ENCODE peak calls at places on chromosomes 2 and 18, in ten cellular contexts. One of them, this sample, is unnamed.
A peak's percentile ranks its signal among the peaks of the same experiment; 100 is the strongest.

GRCh38 chr2:239985356-239985755 is 39.8 kb downstream of the NDUFA10 start:
- DNase-seq in AG09309: no peak
- DNase-seq in transverse colon: no peak
- DNase-seq in Right ventricle myocardium superior: no peak
- DNase-seq in HepG2: no peak
- DNase-seq in foreskin fibroblast: no peak
- DNase-seq in LoVo: no peak
- DNase-seq in activated effector memory CD4-positive, alpha-beta T cell treated with anti-CD3 and anti-CD28 coated beads, Interleukin-2, amount 50 U/mL, for 16 hours: no peak
- DNase-seq in GM23248: no peak
- DNase-seq in endothelial cell: no peak
- DNase-seq in this sample: peak; percentile 24

GRCh38 chr2:48572797-48573196 is 42.8 kb downstream of the STON1 start:
- DNase-seq in AG09309: no peak
- DNase-seq in transverse colon: no peak
- DNase-seq in Right ventricle myocardium superior: no peak
- DNase-seq in HepG2: peak; percentile 90
- DNase-seq in foreskin fibroblast: no peak
- DNase-seq in LoVo: no peak
- DNase-seq in activated effector memory CD4-positive, alpha-beta T cell treated with anti-CD3 and anti-CD28 coated beads, Interleukin-2, amount 50 U/mL, for 16 hours: no peak
- DNase-seq in GM23248: no peak
- DNase-seq in endothelial cell: no peak
- DNase-seq in this sample: no peak

GRCh38 chr2:113224647-113225046 is 50.9 kb downstream of the PSD4 start:
- DNase-seq in AG09309: no peak
- DNase-seq in transverse colon: no peak
- DNase-seq in Right ventricle myocardium superior: no peak
- DNase-seq in HepG2: no peak
- DNase-seq in foreskin fibroblast: no peak
- DNase-seq in LoVo: no peak
- DNase-seq in activated effector memory CD4-positive, alpha-beta T cell treated with anti-CD3 and anti-CD28 coated beads, Interleukin-2, amount 50 U/mL, for 16 hours: no peak
- DNase-seq in GM23248: no peak
- DNase-seq in endothelial cell: no peak
- DNase-seq in this sample: no peak

GRCh38 chr2:165697727-165698620 is 96.1 kb downstream of the GALNT3 start:
- DNase-seq in AG09309: no peak
- DNase-seq in transverse colon: no peak
- DNase-seq in Right ventricle myocardium superior: no peak
- DNase-seq in HepG2: no peak
- DNase-seq in foreskin fibroblast: no peak
- DNase-seq in LoVo: no peak
- DNase-seq in activated effector memory CD4-positive, alpha-beta T cell treated with anti-CD3 and anti-CD28 coated beads, Interleukin-2, amount 50 U/mL, for 16 hours: no peak
- DNase-seq in GM23248: no peak
- DNase-seq in endothelial cell: no peak
- DNase-seq in this sample: no peak

GRCh38 chr2:29663266-29663665 is 258.1 kb downstream of the ALK start:
- DNase-seq in AG09309: peak; percentile 25
- DNase-seq in transverse colon: no peak
- DNase-seq in Right ventricle myocardium superior: no peak
- DNase-seq in HepG2: no peak
- DNase-seq in foreskin fibroblast: peak; percentile 18
- DNase-seq in LoVo: no peak
- DNase-seq in activated effector memory CD4-positive, alpha-beta T cell treated with anti-CD3 and anti-CD28 coated beads, Interleukin-2, amount 50 U/mL, for 16 hours: no peak
- DNase-seq in GM23248: peak; percentile 84
- DNase-seq in endothelial cell: no peak
- DNase-seq in this sample: peak; percentile 77

GRCh38 chr2:238745997-238746396 is 101.9 kb upstream of the TWIST2 start:
- DNase-seq in AG09309: no peak
- DNase-seq in transverse colon: no peak
- DNase-seq in Right ventricle myocardium superior: no peak
- DNase-seq in HepG2: no peak
- DNase-seq in foreskin fibroblast: no peak
- DNase-seq in LoVo: no peak
- DNase-seq in activated effector memory CD4-positive, alpha-beta T cell treated with anti-CD3 and anti-CD28 coated beads, Interleukin-2, amount 50 U/mL, for 16 hours: no peak
- DNase-seq in GM23248: no peak
- DNase-seq in endothelial cell: no peak
- DNase-seq in this sample: no peak

GRCh38 chr2:184174493-184175112 is 423.7 kb upstream of the ZNF804A start:
- DNase-seq in AG09309: no peak
- DNase-seq in transverse colon: no peak
- DNase-seq in Right ventricle myocardium superior: no peak
- DNase-seq in HepG2: no peak
- DNase-seq in foreskin fibroblast: no peak
- DNase-seq in LoVo: no peak
- DNase-seq in activated effector memory CD4-positive, alpha-beta T cell treated with anti-CD3 and anti-CD28 coated beads, Interleukin-2, amount 50 U/mL, for 16 hours: no peak
- DNase-seq in GM23248: no peak
- DNase-seq in endothelial cell: no peak
- DNase-seq in this sample: no peak

GRCh38 chr18:45063246-45064038 is 382.8 kb downstream of the SETBP1 start:
- DNase-seq in AG09309: no peak
- DNase-seq in transverse colon: no peak
- DNase-seq in Right ventricle myocardium superior: no peak
- DNase-seq in HepG2: no peak
- DNase-seq in foreskin fibroblast: no peak
- DNase-seq in LoVo: no peak
- DNase-seq in activated effector memory CD4-positive, alpha-beta T cell treated with anti-CD3 and anti-CD28 coated beads, Interleukin-2, amount 50 U/mL, for 16 hours: no peak
- DNase-seq in GM23248: no peak
- DNase-seq in endothelial cell: no peak
- DNase-seq in this sample: no peak

GRCh38 chr2:159968282-159968900 is 94.0 kb downstream of the PLA2R1 start:
- DNase-seq in AG09309: peak; percentile 10
- DNase-seq in transverse colon: peak; percentile 8
- DNase-seq in Right ventricle myocardium superior: no peak
- DNase-seq in HepG2: peak; percentile 31
- DNase-seq in foreskin fibroblast: peak; percentile 32
- DNase-seq in LoVo: peak; percentile 14
- DNase-seq in activated effector memory CD4-positive, alpha-beta T cell treated with anti-CD3 and anti-CD28 coated beads, Interleukin-2, amount 50 U/mL, for 16 hours: no peak
- DNase-seq in GM23248: peak; percentile 61
- DNase-seq in endothelial cell: peak; percentile 41
- DNase-seq in this sample: peak; percentile 70

This sample was measured in fibroblast of lung.